ENCODE peak calls at places on chromosomes 1 and 21, in four cellular contexts. Z, Y, B and X are unnamed samples. For H3K4me1, the result is how much of the 10 kb centered on the place peaks cover.

GRCh38 chr1:11784993-11785769 is 20.6 kb downstream of the MTHFR start:
- DNase-seq in B (peak), Y (peak), Z (no peak), X (peak)

GRCh38 chr1:116151739-116152576 is 40.8 kb downstream of the MAB21L3 start:
- DNase-seq in Y (peak), B (peak), Z (peak), X (peak)

GRCh38 chr1:39154553-39155361 is 49.7 kb upstream of the MACF1 start:
- DNase-seq in Z (no peak), B (no peak), Y (no peak), X (no peak)

GRCh38 chr1:81230983-81231728 is 569.6 kb upstream of the ADGRL2 start:
- DNase-seq in Y (no peak), B (no peak), Z (no peak), X (no peak)

GRCh38 chr1:221141606-221142285 is 262.5 kb downstream of the HLX start:
- DNase-seq in Y (no peak), B (no peak), Z (no peak), X (no peak)

GRCh38 chr1:116218922-116219321 is 107.7 kb downstream of the MAB21L3 start:
- DNase-seq in Z (no peak), B (no peak), Y (no peak), X (no peak)

GRCh38 chr1:1075148-1075935 is 1.2 kb upstream of the RNF223 start:
- DNase-seq in Z (no peak), B (peak), Y (no peak), X (peak)

GRCh38 chr1:77084457-77084856 is 134.8 kb downstream of the PIGK start:
- DNase-seq in B (no peak), Z (no peak), Y (no peak), X (no peak)

GRCh38 chr1:70038025-70038424 is 167.4 kb downstream of the LRRC40 start:
- DNase-seq in B (no peak), Y (no peak), Z (no peak), X (no peak)

GRCh38 chr1:214623430-214623829 is 20.4 kb downstream of the CENPF start:
- DNase-seq in Z (no peak), Y (no peak), B (no peak), X (no peak)

GRCh38 chr1:93629101-93630059 is 52.3 kb downstream of the BCAR3 start:
- DNase-seq in B (peak), Y (no peak), Z (peak), X (peak)

GRCh38 chr1:64471724-64472276 is 1.9 kb downstream of the CACHD1 start:
- DNase-seq in Z (no peak), Y (no peak), B (no peak), X (no peak)

GRCh38 chr1:76942549-76942948 is 75.3 kb downstream of the ST6GALNAC5 start:
- DNase-seq in Y (no peak), B (no peak), Z (no peak), X (no peak)

GRCh38 chr1:207805841-207806421 is 54.1 kb downstream of the CD46 start:
- DNase-seq in Y (no peak), Z (no peak), B (no peak), X (peak)

GRCh38 chr21:26117324-26117971 is 53.1 kb downstream of the APP start:
- DNase-seq in Z (no peak), Y (no peak), B (no peak), X (no peak)

GRCh38 chr1:18284750-18285532 is 177.3 kb downstream of the IGSF21 start:
- DNase-seq in Z (no peak), Y (no peak), B (no peak), X (no peak)

GRCh38 chr1:108503062-108503740 is 53.1 kb downstream of the NBPF6 start:
- DNase-seq in Y (peak), Z (no peak), B (no peak), X (no peak)

GRCh38 chr1:52598729-52599128 is 3.4 kb upstream of the GPX7 start:
- DNase-seq in Y (no peak), B (no peak), Z (no peak), X (no peak)

GRCh38 chr1:164740021-164740526 is 181.1 kb downstream of the PBX1 start:
- DNase-seq in Z (no peak), Y (no peak), B (no peak), X (no peak)

GRCh38 chr1:88140325-88140724 is 543.7 kb upstream of the PKN2 start:
- DNase-seq in Y (no peak), Z (no peak), B (no peak), X (no peak)

GRCh38 chr1:154445040-154445472 is 39.9 kb downstream of the IL6R start:
- DNase-seq in Y (no peak), B (no peak), Z (peak), X (no peak)

GRCh38 chr1:169928438-169929209 is 34.9 kb upstream of the SCYL3 start:
- DNase-seq in B (peak), Z (no peak), Y (no peak), X (peak)

GRCh38 chr1:231883382-231883781 is 256.8 kb downstream of the DISC1 start:
- DNase-seq in B (no peak), Y (peak), Z (no peak), X (no peak)

GRCh38 chr1:244271004-244271403 is 180.7 kb downstream of the ADSS2 start:
- DNase-seq in Z (no peak), Y (no peak), B (no peak), X (no peak)

GRCh38 chr1:209405183-209405823 is 178.2 kb upstream of the CAMK1G start:
- DNase-seq in B (no peak), Z (no peak), Y (no peak), X (no peak)

GRCh38 chr1:87435484-87435883 is 106.8 kb downstream of the LMO4 start:
- DNase-seq in Z (peak), Y (no peak), B (no peak), X (peak)

GRCh38 chr1:186828612-186829542 is at the start of gene PLA2G4A:
- DNase-seq in B (no peak), Z (no peak), Y (no peak), X (no peak)

GRCh38 chr1:209029737-209030136 is 553.8 kb upstream of the CAMK1G start:
- DNase-seq in Z (no peak), B (peak), Y (no peak), X (no peak)

GRCh38 chr1:119330062-119330939 is 38.3 kb upstream of the HAO2 start:
- DNase-seq in Z (no peak), Y (no peak), B (no peak), X (no peak)

GRCh38 chr1:20732588-20733360 is at the start of gene SH2D5:
- DNase-seq in B (peak), Y (peak), Z (peak), X (peak)

GRCh38 chr1:235918032-235918431 is 51.3 kb upstream of the LYST start:
- DNase-seq in Y (no peak), Z (no peak), B (peak), X (no peak)

GRCh38 chr1:197363855-197364254 is 95.8 kb downstream of the CRB1 start:
- DNase-seq in Y (no peak), B (no peak), Z (no peak), X (no peak)

GRCh38 chr1:184597652-184598357 is 156.9 kb downstream of the EDEM3 start:
- DNase-seq in B (peak), Y (no peak), Z (no peak), X (no peak)

GRCh38 chr1:201500670-201501120 is 6.2 kb downstream of the CSRP1 start:
- DNase-seq in Z (no peak), Y (no peak), B (no peak), X (no peak)
- H3K4me1 ChIP-seq in Z (under half), Y (under half), B (under half), X (under half)

GRCh38 chr1:246155923-246156322 is 351.2 kb downstream of the SMYD3 start:
- DNase-seq in Y (no peak), Z (no peak), B (no peak), X (no peak)
- TF ChIP-seq NRF1 in Y (no peak), Z (no peak), B (no peak), X (no peak)

GRCh38 chr1:151009674-151010345 is 1.6 kb downstream of the PRUNE1 start:
- DNase-seq in B (no peak), Z (no peak), Y (no peak), X (no peak)

GRCh38 chr1:151008244-151009205 is at the start of gene PRUNE1:
- DNase-seq in Y (peak), Z (peak), B (peak), X (peak)

GRCh38 chr1:151009206-151009587 is 948 bp downstream of the PRUNE1 start:
- DNase-seq in Y (no peak), Z (no peak), B (no peak), X (no peak)

GRCh38 chr1:151006331-151007052 is at the start of gene MINDY1:
- DNase-seq in Z (peak), Y (peak), B (peak), X (peak)

GRCh38 chr1:151007853-151008243 is 401 bp upstream of the PRUNE1 start:
- DNase-seq in Y (no peak), B (no peak), Z (no peak), X (no peak)
- H3K4me1 ChIP-seq in Y (under half), B (under half), Z (under half), X (under half)

GRCh38 chr1:3478187-3478586 is 23.7 kb downstream of the ARHGEF16 start:
- DNase-seq in Y (no peak), Z (no peak), B (no peak), X (no peak)
- TF ChIP-seq NRF1 in Y (no peak), Z (no peak), B (no peak), X (no peak)

DNA sequence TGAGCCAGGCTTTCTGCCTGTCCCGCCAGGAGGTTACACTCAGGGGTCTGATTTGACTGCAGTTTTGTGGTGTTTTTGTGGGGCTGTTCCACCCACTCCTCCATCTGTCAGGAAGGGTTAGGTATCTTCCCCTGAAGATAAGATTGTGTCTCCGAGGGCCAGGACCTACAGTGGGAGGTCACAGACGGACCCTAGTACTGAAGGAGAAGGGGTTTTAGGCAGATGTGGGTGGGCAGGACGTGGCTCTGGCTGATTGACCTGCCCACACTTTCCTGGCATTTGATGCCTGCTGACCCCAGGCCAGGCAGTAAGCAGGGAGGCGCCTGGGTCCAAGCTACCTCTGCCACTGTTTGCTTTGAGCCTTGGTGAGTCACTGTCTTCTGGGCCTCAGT is 13.9 kb downstream of the RPS6KA1 start:
- DNase-seq in B (no peak), Y (no peak), Z (no peak), X (no peak)
- H3K4me1 ChIP-seq in B (under half), Y (under half), Z (half or more), X (under half)

GRCh38 chr21:34018910-34019309 is 54.5 kb upstream of the MRPS6 start:
- DNase-seq in B (no peak), Y (no peak), Z (peak), X (no peak)
- TF ChIP-seq NRF1 in B (no peak), Y (no peak), Z (no peak), X (no peak)